ENCODE peak calls at places on chromosome 17, in six cellular contexts. B, P, Q, S, G and R are unnamed samples.

GRCh38 chr17:67813803-67814180 is 11.5 kb upstream of the BPTF start:
- DNase-seq in B (no peak), G (no peak), P (no peak), S (no peak), Q (no peak), R (no peak)

GRCh38 chr17:40065041-40065770 is 2.4 kb downstream of the THRA start:
- DNase-seq in G (no peak), P (no peak), B (peak), Q (no peak), S (no peak), R (peak)

GRCh38 chr17:59404471-59404870 is 73.0 kb downstream of the YPEL2 start:
- DNase-seq in S (no peak), G (no peak), B (no peak), P (no peak), Q (no peak), R (no peak)

GRCh38 chr17:60327870-60328362 is 64.0 kb downstream of the USP32 start:
- DNase-seq in B (no peak), P (no peak), G (no peak), Q (no peak), S (no peak), R (no peak)

GRCh38 chr17:68378202-68379149 is 78.8 kb downstream of the WIPI1 start:
- DNase-seq in G (no peak), B (peak), Q (peak), P (no peak), S (peak), R (no peak)

GRCh38 chr17:82097187-82097918 is 683 bp downstream of the FASN start:
- DNase-seq in Q (peak), S (no peak), G (no peak), P (no peak), B (peak), R (peak)

GRCh38 chr17:68576811-68577551 is 24.2 kb downstream of the FAM20A start:
- DNase-seq in P (no peak), B (no peak), S (no peak), Q (no peak), G (no peak), R (peak)

GRCh38 chr17:9957244-9957643 is 52.2 kb upstream of the RCVRN start:
- DNase-seq in P (no peak), Q (no peak), G (no peak), B (no peak), S (no peak), R (no peak)

GRCh38 chr17:41483991-41484826 is 3.3 kb upstream of the KRT35 start:
- DNase-seq in Q (no peak), B (no peak), G (no peak), P (no peak), S (no peak), R (no peak)

GRCh38 chr17:45889579-45889978 is 4.8 kb upstream of the MAPT start:
- DNase-seq in P (no peak), B (no peak), Q (no peak), S (peak), G (no peak), R (no peak)

GRCh38 chr17:18160128-18160856 is 23.3 kb upstream of the ALKBH5 start:
- DNase-seq in S (no peak), Q (no peak), B (no peak), P (no peak), G (no peak), R (no peak)

GRCh38 chr17:76869878-76870714 is 1.9 kb downstream of the MGAT5B start:
- DNase-seq in S (no peak), P (no peak), G (no peak), Q (no peak), B (no peak), R (peak)

GRCh38 chr17:76869209-76869877 is 1.1 kb downstream of the MGAT5B start:
- DNase-seq in P (no peak), Q (no peak), S (no peak), B (no peak), G (no peak), R (no peak)

GRCh38 chr17:76868176-76868668 is at the start of gene MGAT5B:
- DNase-seq in P (peak), S (peak), G (no peak), Q (peak), B (peak), R (peak)

GRCh38 chr17:76867578-76868175 is 527 bp upstream of the MGAT5B start:
- DNase-seq in S (no peak), P (no peak), G (no peak), B (peak), Q (no peak), R (no peak)

DNA sequence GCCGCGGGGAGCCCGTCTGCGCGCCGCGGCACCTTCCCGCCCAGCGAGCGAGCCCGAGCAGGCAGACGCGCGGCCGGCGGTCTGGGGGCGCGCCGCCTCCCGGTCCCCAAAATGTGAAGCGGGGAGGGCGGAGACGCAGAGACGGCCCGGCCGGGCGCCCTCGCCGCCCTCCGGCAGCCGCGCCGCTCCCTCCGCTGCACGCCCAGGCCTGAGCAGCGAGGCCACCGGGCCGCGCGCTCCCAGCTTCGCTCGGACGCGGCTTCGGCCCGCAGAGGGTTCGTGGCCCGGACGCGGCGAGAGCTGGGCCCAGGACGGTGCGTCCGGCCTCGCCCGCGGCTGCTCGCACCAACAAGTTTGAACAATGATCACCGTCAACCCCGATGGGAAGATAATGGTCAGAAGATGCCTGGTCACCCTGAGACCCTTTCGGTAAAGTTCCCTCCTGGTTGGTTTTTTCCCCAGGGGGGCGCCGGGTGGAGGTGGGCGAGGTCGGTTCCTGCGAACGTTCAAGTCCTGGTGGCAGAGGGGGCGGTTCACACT is 535 bp downstream of the MGAT5B start:
- DNase-seq in G (no peak), Q (peak), B (no peak), S (no peak), P (no peak), R (no peak)
- TF ChIP-seq POLR2A in G (no peak), Q (no peak), B (no peak), S (no peak), P (no peak), R (no peak)

GRCh38 chr17:7351665-7352558 is at the start of gene KCTD11:
- DNase-seq in P (peak), B (peak), S (peak), G (no peak), Q (peak), R (peak)
- H3K4me3 ChIP-seq in P (peak), B (peak), S (peak), G (peak), Q (peak), R (peak)

DNA sequence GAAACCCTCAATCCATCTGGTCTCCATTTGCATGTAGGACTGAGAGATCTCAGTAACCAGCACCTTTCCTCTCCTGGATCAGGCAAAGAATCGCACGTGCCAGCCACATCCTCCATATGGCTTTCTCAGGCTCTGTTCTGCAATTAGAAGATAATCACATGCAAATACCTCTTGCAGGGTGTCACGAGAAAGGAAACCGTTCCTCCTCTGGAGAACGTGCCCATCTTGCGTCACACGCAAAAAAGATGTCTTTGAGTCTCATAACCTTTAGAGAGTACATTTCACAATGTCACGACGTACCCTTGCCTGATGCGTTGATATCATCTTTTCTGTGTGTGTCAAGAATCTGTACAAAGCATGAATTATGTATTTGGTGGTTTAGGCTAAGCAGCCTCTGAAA is 36.2 kb upstream of the DNAH17 start:
- DNase-seq in S (no peak), B (no peak), Q (no peak), P (no peak), G (no peak), R (peak)
- TF ChIP-seq MAX in S (no peak), B (no peak), Q (no peak), P (no peak), G (no peak), R (no peak)

DNA sequence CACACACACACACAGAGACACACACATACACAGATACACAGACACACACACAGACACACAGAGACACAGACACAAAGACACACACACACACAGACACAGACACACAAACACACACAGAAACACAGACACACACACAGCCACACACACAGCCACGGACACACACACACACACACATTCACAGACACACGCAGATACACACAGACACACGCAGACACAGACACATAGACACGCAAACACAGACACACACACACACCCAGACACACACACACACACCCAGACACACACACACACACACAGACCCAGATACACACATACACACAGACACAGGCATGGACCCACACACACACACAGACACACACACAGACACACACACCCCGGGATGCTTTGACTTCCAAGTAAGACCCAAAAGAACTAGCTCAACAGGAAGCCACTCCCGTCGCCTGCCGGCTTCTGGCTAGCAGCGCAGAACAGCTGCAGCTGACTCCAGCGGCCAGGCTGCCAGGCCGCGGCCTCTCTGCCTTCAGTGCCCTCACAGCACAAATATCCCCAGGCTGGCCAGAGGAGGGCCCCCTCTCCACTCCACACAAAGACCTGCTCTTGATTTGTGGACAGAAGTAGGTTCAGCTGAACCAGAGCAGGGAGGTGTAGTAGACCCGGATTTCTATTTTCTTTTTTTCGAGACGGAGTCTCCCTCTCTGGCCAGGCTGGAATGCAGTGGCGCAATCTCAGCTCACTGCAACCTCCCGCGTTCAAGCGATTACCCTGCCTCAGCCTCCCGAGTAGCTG is 6.0 kb upstream of the CHRNE start:
- DNase-seq in Q (peak), B (peak), G (peak), S (peak), P (peak), R (peak)
- TF ChIP-seq POLR2A in Q (no peak), B (no peak), G (no peak), S (no peak), P (no peak), R (no peak)

GRCh38 chr17:48587276-48588073 is 2.6 kb downstream of the HOXB3 start:
- DNase-seq in P (no peak), B (peak), G (no peak), S (no peak), Q (no peak), R (no peak)
- H3K4me3 ChIP-seq in P (no peak), B (no peak), G (no peak), S (no peak), Q (no peak), R (no peak)